ENCODE peak calls at places on chromosomes 7 and 10, in five cellular contexts. One of them, this sample, is unnamed.

GRCh38 chr10:124436191-124436638 is 13.6 kb downstream of the NKX1-2 start:
- DNase-seq in psoas muscle: no peak
- DNase-seq in astrocyte: peak; percentile 54
- DNase-seq in A549: no peak
- DNase-seq in hepatocyte: no peak
- DNase-seq in this sample: peak; percentile 100

GRCh38 chr7:40000734-40001315 is 50.8 kb downstream of the CDK13 start:
- DNase-seq in psoas muscle: no peak
- DNase-seq in astrocyte: peak; percentile 14
- DNase-seq in A549: no peak
- DNase-seq in hepatocyte: no peak
- DNase-seq in this sample: no peak

GRCh38 chr7:150451097-150451793 is 815 bp downstream of the GIMAP8 start:
- DNase-seq in psoas muscle: peak; percentile 40
- DNase-seq in astrocyte: no peak
- DNase-seq in A549: no peak
- DNase-seq in hepatocyte: no peak
- DNase-seq in this sample: no peak

GRCh38 chr7:77310982-77311381 is 105.2 kb downstream of the GSAP start:
- DNase-seq in psoas muscle: no peak
- DNase-seq in astrocyte: no peak
- DNase-seq in A549: no peak
- DNase-seq in hepatocyte: no peak
- DNase-seq in this sample: peak; percentile 79

GRCh38 chr10:104450954-104451353 is 97.3 kb downstream of the CFAP58 start:
- DNase-seq in psoas muscle: no peak
- DNase-seq in astrocyte: peak; percentile 28
- DNase-seq in A549: no peak
- DNase-seq in hepatocyte: no peak
- DNase-seq in this sample: no peak

GRCh38 chr7:51141451-51141971 is 175.1 kb downstream of the COBL start:
- DNase-seq in psoas muscle: no peak
- DNase-seq in astrocyte: no peak
- DNase-seq in A549: peak; percentile 41
- DNase-seq in hepatocyte: peak; percentile 65
- DNase-seq in this sample: no peak

GRCh38 chr7:134888141-134888740 is 98.1 kb upstream of the AGBL3 start:
- DNase-seq in psoas muscle: no peak
- DNase-seq in astrocyte: no peak
- DNase-seq in A549: no peak
- DNase-seq in hepatocyte: peak; percentile 38
- DNase-seq in this sample: peak; percentile 51

GRCh38 chr7:128361463-128362441 is at the start of gene PRRT4:
- DNase-seq in psoas muscle: peak; percentile 50
- DNase-seq in astrocyte: no peak
- DNase-seq in A549: peak; percentile 45
- DNase-seq in hepatocyte: peak; percentile 71
- DNase-seq in this sample: no peak

GRCh38 chr7:35760082-35760770 is 40.6 kb upstream of the SEPTIN7 start:
- DNase-seq in psoas muscle: no peak
- DNase-seq in astrocyte: no peak
- DNase-seq in A549: no peak
- DNase-seq in hepatocyte: no peak
- DNase-seq in this sample: no peak

GRCh38 chr7:50588937-50589336 is 23.7 kb upstream of the DDC start:
- DNase-seq in psoas muscle: no peak
- DNase-seq in astrocyte: no peak
- DNase-seq in A549: peak; percentile 26
- DNase-seq in hepatocyte: no peak
- DNase-seq in this sample: no peak

GRCh38 chr10:26486304-26486703 is 48.2 kb downstream of the APBB1IP start:
- DNase-seq in psoas muscle: peak; percentile 33
- DNase-seq in astrocyte: peak; percentile 98
- DNase-seq in A549: peak; percentile 88
- DNase-seq in hepatocyte: peak; percentile 12
- DNase-seq in this sample: peak; percentile 95
- H3K27ac ChIP-seq in psoas muscle: peak overlapping the region; percentile 50
- H3K27ac ChIP-seq in astrocyte: peak overlapping the region; percentile 98
- H3K27ac ChIP-seq in A549: peak overlapping the region; percentile 94
- H3K27ac ChIP-seq in hepatocyte: peak overlapping the region; percentile 80
- H3K27ac ChIP-seq in this sample: peak overlapping the region; percentile 94

GRCh38 chr10:86162036-86162435 is 204.6 kb downstream of the GRID1 start:
- DNase-seq in psoas muscle: no peak
- DNase-seq in astrocyte: no peak
- DNase-seq in A549: no peak
- DNase-seq in hepatocyte: no peak
- DNase-seq in this sample: no peak
- H3K4me1 ChIP-seq in psoas muscle: no peaks in the 10 kb centered on the region
- H3K4me1 ChIP-seq in astrocyte: no peaks in the 10 kb centered on the region
- H3K4me1 ChIP-seq in A549: no peaks in the 10 kb centered on the region
- H3K4me1 ChIP-seq in hepatocyte: peaks cover 21% of the 10 kb centered on the region
- H3K4me1 ChIP-seq in this sample: no peaks in the 10 kb centered on the region

GRCh38 chr7:126856691-126857291 is 395.9 kb downstream of the GRM8 start:
- DNase-seq in psoas muscle: no peak
- DNase-seq in astrocyte: no peak
- DNase-seq in A549: peak; percentile 20
- DNase-seq in hepatocyte: peak; percentile 25
- DNase-seq in this sample: peak; percentile 22
- TF ChIP-seq CTCF in psoas muscle: peak; percentile 15
- TF ChIP-seq CTCF in astrocyte: peak; percentile 47
- TF ChIP-seq CTCF in A549: peak; percentile 45
- TF ChIP-seq CTCF in hepatocyte: peak; percentile 52
- TF ChIP-seq CTCF in this sample: peak; percentile 59

GRCh38 chr10:113020425-113020753 is 70.3 kb downstream of the TCF7L2 start:
- DNase-seq in psoas muscle: no peak
- DNase-seq in astrocyte: peak; percentile 11
- DNase-seq in A549: no peak
- DNase-seq in hepatocyte: no peak
- DNase-seq in this sample: no peak
- H3K27ac ChIP-seq in psoas muscle: no peak overlapping the region
- H3K27ac ChIP-seq in astrocyte: no peak overlapping the region
- H3K27ac ChIP-seq in A549: no peak overlapping the region
- H3K27ac ChIP-seq in hepatocyte: peak overlapping the region; percentile 82
- H3K27ac ChIP-seq in this sample: no peak overlapping the region

GRCh38 chr10:42928064-42928463 is 145.5 kb downstream of the BMS1 start:
- DNase-seq in psoas muscle: no peak
- DNase-seq in astrocyte: no peak
- DNase-seq in A549: no peak
- DNase-seq in hepatocyte: no peak
- DNase-seq in this sample: no peak
- H3K4me1 ChIP-seq in psoas muscle: no peaks in the 10 kb centered on the region
- H3K4me1 ChIP-seq in astrocyte: no peaks in the 10 kb centered on the region
- H3K4me1 ChIP-seq in A549: no peaks in the 10 kb centered on the region
- H3K4me1 ChIP-seq in hepatocyte: no peaks in the 10 kb centered on the region
- H3K4me1 ChIP-seq in this sample: no peaks in the 10 kb centered on the region

DNA sequence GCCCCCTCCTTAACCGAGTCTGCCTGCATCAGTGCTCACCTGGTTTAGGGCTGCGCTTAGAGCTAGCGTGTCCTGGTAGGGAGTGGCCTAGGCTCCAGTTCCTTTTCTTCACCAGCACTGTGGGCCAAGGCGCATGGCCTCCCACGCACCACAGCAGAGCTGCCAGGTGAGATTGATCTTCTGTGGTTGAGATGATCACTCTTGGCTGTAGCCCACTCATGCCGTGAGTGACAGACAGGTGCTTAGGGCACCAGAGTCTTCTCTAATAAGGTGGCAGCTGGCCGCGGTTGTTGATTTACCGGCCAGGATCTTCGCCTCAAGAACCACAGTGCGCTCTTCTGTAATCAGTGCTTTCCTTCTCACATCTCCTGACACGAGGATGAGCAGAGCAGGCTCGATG is 157.2 kb upstream of the INSYN2A start:
- DNase-seq in psoas muscle: no peak
- DNase-seq in astrocyte: no peak
- DNase-seq in A549: no peak
- DNase-seq in hepatocyte: no peak
- DNase-seq in this sample: no peak
- TF ChIP-seq CTCF in psoas muscle: no peak
- TF ChIP-seq CTCF in astrocyte: no peak
- TF ChIP-seq CTCF in A549: no peak
- TF ChIP-seq CTCF in hepatocyte: no peak
- TF ChIP-seq CTCF in this sample: no peak

This sample was measured in foreskin keratinocyte.